ENCODE peak calls at places on chromosomes 7 and 10, in eight cellular contexts. Z is testis; G is HT1080; O is stimulated activated CD8-positive, alpha-beta memory T cell treated with anti-CD3 and anti-CD28 coated beads, Interleukin-4, amount 100 ng/mL, for 1 hour; K is H7; W is LHCN-M2; S is posterior vena cava; A is ACHN. E is an unnamed sample.
A peak's percentile ranks its signal among the peaks of the same experiment; 100 is the strongest.

GRCh38 chr10:79342295-79342761 is 4.9 kb upstream of the PPIF start:
- DNase-seq in Z (no peak), G (no peak), O (no peak), K (no peak), W (no peak), S (peak; percentile 64), A (no peak), E (peak; percentile 44)

GRCh38 chr7:25976630-25977029 is 175.4 kb upstream of the NFE2L3 start:
- DNase-seq in Z (no peak), G (no peak), O (no peak), K (no peak), W (no peak), S (no peak), A (no peak), E (no peak)

GRCh38 chr7:149790146-149790548 is 16.8 kb upstream of the ZNF467 start:
- DNase-seq in Z (peak; percentile 62), G (no peak), O (no peak), K (peak; percentile 95), W (no peak), S (no peak), A (no peak), E (no peak)

GRCh38 chr7:85185355-85186082 is 1.3 kb downstream of the SEMA3D start:
- DNase-seq in Z (peak; percentile 77), G (peak; percentile 54), O (no peak), K (peak; percentile 57), W (peak; percentile 14), S (peak; percentile 91), A (peak; percentile 16), E (peak; percentile 88)

GRCh38 chr10:58361353-58361752 is 23.9 kb upstream of the TFAM start:
- DNase-seq in Z (no peak), G (no peak), O (no peak), K (no peak), W (no peak), S (no peak), A (no peak), E (no peak)

GRCh38 chr10:131727612-131728011 is 173.2 kb upstream of the PPP2R2D start:
- DNase-seq in Z (no peak), G (no peak), O (no peak), K (no peak), W (no peak), S (peak; percentile 76), A (no peak), E (peak; percentile 22)

GRCh38 chr7:107594961-107595737 is 15.1 kb downstream of the BCAP29 start:
- DNase-seq in Z (no peak), G (peak; percentile 99), O (no peak), K (no peak), W (peak; percentile 91), S (no peak), A (no peak), E (no peak)

GRCh38 chr7:100013328-100013676 is 2.1 kb upstream of the ZKSCAN1 start:
- DNase-seq in Z (no peak), G (peak; percentile 70), O (no peak), K (no peak), W (no peak), S (no peak), A (no peak), E (no peak)

E was measured in suprapubic skin.